ENCODE peak calls at places on chromosomes 5 and 9, in four cellular contexts. A is IMR-90, I is endothelial cell of umbilical vein, H is K562. O is an unnamed sample.
A peak's percentile ranks its signal among the peaks of the same experiment; 100 is the strongest.

GRCh38 chr9:14278291-14278721 is 35.6 kb downstream of the NFIB start:
- DNase-seq in A (peak; percentile 82), I (peak; percentile 61), H (no peak), O (peak; percentile 46)

GRCh38 chr9:93072383-93072795 is 13.9 kb downstream of the SUSD3 start:
- DNase-seq in A (peak; percentile 68), I (no peak), H (no peak), O (no peak)

GRCh38 chr9:122336189-122336588 is 34.6 kb upstream of the PTGS1 start:
- DNase-seq in A (no peak), I (no peak), H (no peak), O (no peak)

GRCh38 chr5:132009706-132010405 is 1.6 kb downstream of the ACSL6 start:
- DNase-seq in A (no peak), I (no peak), H (no peak), O (no peak)

GRCh38 chr9:121122450-121123032 is 47.8 kb downstream of the CNTRL start:
- DNase-seq in A (no peak), I (peak; percentile 48), H (no peak), O (no peak)

GRCh38 chr5:160357861-160358411 is 12.5 kb downstream of the C1QTNF2 start:
- DNase-seq in A (no peak), I (no peak), H (no peak), O (no peak)

GRCh38 chr5:79318935-79319614 is 83.1 kb downstream of the JMY start:
- DNase-seq in A (peak; percentile 99), I (peak; percentile 14), H (no peak), O (no peak)

GRCh38 chr9:101336091-101336490 is 48.7 kb downstream of the BAAT start:
- DNase-seq in A (no peak), I (no peak), H (no peak), O (no peak)

GRCh38 chr5:108345541-108346171 is 36.2 kb downstream of the FBXL17 start:
- DNase-seq in A (peak; percentile 67), I (peak; percentile 70), H (no peak), O (no peak)

GRCh38 chr5:76367623-76368366 is 35.3 kb upstream of the IQGAP2 start:
- DNase-seq in A (peak; percentile 16), I (no peak), H (peak; percentile 43), O (no peak)

GRCh38 chr9:134324359-134325095 is 1.7 kb upstream of the RXRA start:
- DNase-seq in A (peak; percentile 35), I (no peak), H (no peak), O (no peak)

GRCh38 chr5:141910271-141910673 is 13.4 kb upstream of the DELE1 start:
- DNase-seq in A (no peak), I (no peak), H (no peak), O (no peak)

GRCh38 chr5:2105141-2105540 is 222.4 kb upstream of the IRX4 start:
- DNase-seq in A (no peak), I (no peak), H (no peak), O (no peak)

GRCh38 chr9:130448771-130449170 is 4.0 kb downstream of the ASS1 start:
- DNase-seq in A (no peak), I (no peak), H (no peak), O (no peak)

GRCh38 chr5:65103674-65104035 is 334.9 kb downstream of the CWC27 start:
- DNase-seq in A (no peak), I (no peak), H (no peak), O (no peak)

GRCh38 chr9:86500667-86501435 is 146.6 kb upstream of the TUT7 start:
- DNase-seq in A (peak; percentile 97), I (no peak), H (no peak), O (peak; percentile 13)

GRCh38 chr9:99824378-99825157 is 2.9 kb downstream of the NR4A3 start:
- DNase-seq in A (no peak), I (peak; percentile 12), H (peak; percentile 46), O (no peak)

GRCh38 chr5:75037106-75037505 is 15.3 kb downstream of the GCNT4 start:
- DNase-seq in A (peak; percentile 93), I (peak; percentile 12), H (no peak), O (peak; percentile 77)

GRCh38 chr9:138025417-138025816 is 147.8 kb downstream of the CACNA1B start:
- DNase-seq in A (no peak), I (no peak), H (no peak), O (no peak)

GRCh38 chr5:170159947-170160346 is 54.2 kb downstream of the FOXI1 start:
- DNase-seq in A (no peak), I (no peak), H (no peak), O (no peak)

GRCh38 chr5:170161069-170161468 is 55.4 kb downstream of the FOXI1 start:
- DNase-seq in A (no peak), I (no peak), H (no peak), O (no peak)

GRCh38 chr5:170155771-170156170 is 50.1 kb downstream of the FOXI1 start:
- DNase-seq in A (no peak), I (no peak), H (no peak), O (no peak)

GRCh38 chr5:170162631-170163321 is 57.1 kb downstream of the FOXI1 start:
- DNase-seq in A (no peak), I (no peak), H (no peak), O (no peak)

DNA sequence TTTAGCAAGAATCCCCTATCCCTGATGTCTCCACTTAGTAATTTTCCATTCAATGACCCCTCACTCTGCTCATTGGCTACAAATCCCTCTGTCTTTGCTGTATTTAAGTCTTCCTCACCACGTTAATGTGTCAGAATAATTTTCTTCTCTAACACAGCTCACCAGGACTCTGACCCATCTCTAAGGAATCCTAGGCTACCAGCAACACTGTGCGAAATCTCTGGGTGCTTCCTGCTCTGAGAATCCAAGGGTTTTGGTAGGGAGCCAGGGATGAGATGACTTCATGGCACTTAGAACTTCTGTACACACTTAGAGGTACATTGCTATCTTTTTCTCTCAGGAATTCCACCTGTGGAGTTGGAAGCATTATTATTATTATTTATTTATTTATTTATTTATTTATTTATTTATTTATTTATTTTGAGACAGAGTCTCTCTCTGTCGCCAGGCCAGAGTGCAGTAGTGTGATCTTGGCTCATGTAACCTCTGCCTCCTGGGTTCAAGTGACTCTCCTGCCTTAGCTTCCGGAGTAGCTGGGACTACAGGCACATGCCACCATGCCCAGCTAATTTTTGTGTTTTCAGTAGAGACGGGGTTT is 53.5 kb downstream of the FOXI1 start:
- DNase-seq in A (peak; percentile 54), I (no peak), H (no peak), O (no peak)
- H3K4me2 ChIP-seq in A (no peak overlapping the region), I (no peak overlapping the region), H (no peak overlapping the region), O (no peak overlapping the region)

GRCh38 chr9:38680827-38681226 is 39.1 kb downstream of the FAM240B start:
- DNase-seq in A (no peak), I (no peak), H (no peak), O (no peak)
- H3K9me1 ChIP-seq in A (peaks cover 13% of the 10 kb centered on the region), I (no peaks in the 10 kb centered on the region), H (no peaks in the 10 kb centered on the region), O (no peaks in the 10 kb centered on the region)

GRCh38 chr9:125475385-125475784 is 213.8 kb downstream of the GAPVD1 start:
- DNase-seq in A (no peak), I (no peak), H (no peak), O (no peak)
- H3K4me1 ChIP-seq in A (peaks cover 17% of the 10 kb centered on the region), I (peaks cover 20% of the 10 kb centered on the region), H (peaks cover 35% of the 10 kb centered on the region), O (no peaks in the 10 kb centered on the region)

DNA sequence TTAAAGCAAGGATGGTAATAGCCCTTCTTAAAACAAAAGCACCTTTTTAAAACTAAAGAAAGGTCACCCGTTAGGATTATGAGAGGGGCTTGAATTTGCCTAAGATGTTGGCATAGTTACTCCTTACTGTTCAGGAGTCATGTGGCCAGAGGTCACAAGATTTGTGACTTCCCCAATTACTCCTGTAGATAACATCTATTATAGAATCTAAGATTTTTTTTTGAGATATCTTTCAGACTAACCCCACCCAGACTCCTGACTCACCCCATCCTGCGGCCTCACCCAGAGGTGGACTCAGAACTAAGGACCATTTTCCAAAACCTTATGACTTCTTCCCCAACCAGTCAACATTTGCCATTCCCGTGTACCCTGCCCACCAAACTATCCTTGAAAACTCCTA is 2.4 kb downstream of the CD180 start:
- DNase-seq in A (no peak), I (no peak), H (no peak), O (no peak)
- H3K4me2 ChIP-seq in A (no peak overlapping the region), I (no peak overlapping the region), H (no peak overlapping the region), O (no peak overlapping the region)

GRCh38 chr5:150763023-150763793 is 4.4 kb upstream of the DCTN4 start:
- DNase-seq in A (peak; percentile 67), I (no peak), H (peak; percentile 70), O (peak; percentile 77)
- H3K9me1 ChIP-seq in A (peaks cover 5% of the 10 kb centered on the region), I (no peaks in the 10 kb centered on the region), H (no peaks in the 10 kb centered on the region), O (no peaks in the 10 kb centered on the region)